ENCODE peak calls at places on chromosomes 13 and 19, in seven cellular contexts. One of them, this sample, is unnamed.

GRCh38 chr13:32206097-32206740 is 108.9 kb downstream of the ZAR1L start:
- DNase-seq in caudate nucleus: no peak
- DNase-seq in stimulated activated CD4-positive, alpha-beta T cell treated with anti-CD3 and anti-CD28 coated beads, TNF-alpha, amount 100 ng/mL, for 4 hours: no peak
- DNase-seq in anterior cingulate cortex: no peak
- DNase-seq in NT2/D1: no peak
- DNase-seq in AG04450: no peak
- DNase-seq in Right ventricle myocardium superior: no peak
- DNase-seq in this sample: no peak

GRCh38 chr19:54209748-54210494 is 9.3 kb downstream of the RPS9 start:
- DNase-seq in caudate nucleus: no peak
- DNase-seq in stimulated activated CD4-positive, alpha-beta T cell treated with anti-CD3 and anti-CD28 coated beads, TNF-alpha, amount 100 ng/mL, for 4 hours: no peak
- DNase-seq in anterior cingulate cortex: no peak
- DNase-seq in NT2/D1: no peak
- DNase-seq in AG04450: peak
- DNase-seq in Right ventricle myocardium superior: peak
- DNase-seq in this sample: no peak

GRCh38 chr19:6059396-6059947 is 50.8 kb downstream of the RFX2 start:
- DNase-seq in caudate nucleus: no peak
- DNase-seq in stimulated activated CD4-positive, alpha-beta T cell treated with anti-CD3 and anti-CD28 coated beads, TNF-alpha, amount 100 ng/mL, for 4 hours: no peak
- DNase-seq in anterior cingulate cortex: no peak
- DNase-seq in NT2/D1: no peak
- DNase-seq in AG04450: no peak
- DNase-seq in Right ventricle myocardium superior: no peak
- DNase-seq in this sample: no peak

GRCh38 chr19:47176627-47177090 is 46.0 kb downstream of the SAE1 start:
- DNase-seq in caudate nucleus: no peak
- DNase-seq in stimulated activated CD4-positive, alpha-beta T cell treated with anti-CD3 and anti-CD28 coated beads, TNF-alpha, amount 100 ng/mL, for 4 hours: no peak
- DNase-seq in anterior cingulate cortex: no peak
- DNase-seq in NT2/D1: no peak
- DNase-seq in AG04450: peak
- DNase-seq in Right ventricle myocardium superior: no peak
- DNase-seq in this sample: no peak

GRCh38 chr19:48553676-48554384 is 1.9 kb downstream of the SULT2B1 start:
- DNase-seq in caudate nucleus: no peak
- DNase-seq in stimulated activated CD4-positive, alpha-beta T cell treated with anti-CD3 and anti-CD28 coated beads, TNF-alpha, amount 100 ng/mL, for 4 hours: no peak
- DNase-seq in anterior cingulate cortex: no peak
- DNase-seq in NT2/D1: no peak
- DNase-seq in AG04450: no peak
- DNase-seq in Right ventricle myocardium superior: no peak
- DNase-seq in this sample: no peak

GRCh38 chr19:34851277-34851804 is 75.4 kb upstream of the ZNF30 start:
- DNase-seq in caudate nucleus: no peak
- DNase-seq in stimulated activated CD4-positive, alpha-beta T cell treated with anti-CD3 and anti-CD28 coated beads, TNF-alpha, amount 100 ng/mL, for 4 hours: no peak
- DNase-seq in anterior cingulate cortex: no peak
- DNase-seq in NT2/D1: no peak
- DNase-seq in AG04450: no peak
- DNase-seq in Right ventricle myocardium superior: no peak
- DNase-seq in this sample: no peak

GRCh38 chr19:44712864-44713515 is 14.0 kb downstream of the CEACAM16 start:
- DNase-seq in caudate nucleus: no peak
- DNase-seq in stimulated activated CD4-positive, alpha-beta T cell treated with anti-CD3 and anti-CD28 coated beads, TNF-alpha, amount 100 ng/mL, for 4 hours: no peak
- DNase-seq in anterior cingulate cortex: no peak
- DNase-seq in NT2/D1: no peak
- DNase-seq in AG04450: no peak
- DNase-seq in Right ventricle myocardium superior: no peak
- DNase-seq in this sample: no peak

GRCh38 chr13:45933203-45934014 is 81.9 kb upstream of the SIAH3 start:
- DNase-seq in caudate nucleus: no peak
- DNase-seq in stimulated activated CD4-positive, alpha-beta T cell treated with anti-CD3 and anti-CD28 coated beads, TNF-alpha, amount 100 ng/mL, for 4 hours: no peak
- DNase-seq in anterior cingulate cortex: no peak
- DNase-seq in NT2/D1: no peak
- DNase-seq in AG04450: no peak
- DNase-seq in Right ventricle myocardium superior: no peak
- DNase-seq in this sample: no peak

GRCh38 chr19:34560229-34560628 is 78.7 kb downstream of the WTIP start:
- DNase-seq in caudate nucleus: no peak
- DNase-seq in stimulated activated CD4-positive, alpha-beta T cell treated with anti-CD3 and anti-CD28 coated beads, TNF-alpha, amount 100 ng/mL, for 4 hours: no peak
- DNase-seq in anterior cingulate cortex: no peak
- DNase-seq in NT2/D1: no peak
- DNase-seq in AG04450: no peak
- DNase-seq in Right ventricle myocardium superior: no peak
- DNase-seq in this sample: no peak